ENCODE peak calls at places on chromosomes 11 and 22, in nine cellular contexts. R, C, W, X, E, Y, S, N and G are unnamed samples.

GRCh38 chr22:24451162-24451561 is 23.8 kb downstream of the ADORA2A start:
- DNase-seq in R (no peak), C (no peak), W (no peak), X (no peak), E (no peak), Y (no peak), S (no peak), N (no peak), G (no peak)

GRCh38 chr22:28885939-28886338 is 2.6 kb downstream of the ZNRF3 start:
- DNase-seq in R (no peak), C (no peak), W (no peak), X (no peak), E (no peak), Y (no peak), S (peak; percentile 68), N (no peak), G (peak; percentile 14)

GRCh38 chr11:75333022-75333806 is 18.2 kb downstream of the ARRB1 start:
- DNase-seq in R (no peak), C (no peak), W (no peak), X (no peak), E (no peak), Y (no peak), S (no peak), N (no peak), G (no peak)

GRCh38 chr11:18310800-18311340 is 11.1 kb downstream of the HPS5 start:
- DNase-seq in R (no peak), C (no peak), W (no peak), X (no peak), E (no peak), Y (no peak), S (no peak), N (no peak), G (peak; percentile 78)

GRCh38 chr11:78228467-78228866 is 39.7 kb downstream of the USP35 start:
- DNase-seq in R (no peak), C (peak; percentile 75), W (no peak), X (peak; percentile 84), E (no peak), Y (peak; percentile 53), S (peak; percentile 44), N (peak; percentile 74), G (peak; percentile 65)

GRCh38 chr11:67731583-67731982 is 57.2 kb upstream of the ALDH3B2 start:
- DNase-seq in R (no peak), C (no peak), W (no peak), X (peak; percentile 38), E (no peak), Y (no peak), S (no peak), N (peak; percentile 33), G (no peak)

GRCh38 chr22:24768537-24769374 is 5.8 kb downstream of the PIWIL3 start:
- DNase-seq in R (peak; percentile 67), C (no peak), W (no peak), X (peak; percentile 86), E (no peak), Y (peak; percentile 55), S (peak; percentile 76), N (peak; percentile 2), G (peak; percentile 35)

GRCh38 chr11:60214386-60214785 is 28.6 kb downstream of the MS4A4E start:
- DNase-seq in R (no peak), C (no peak), W (no peak), X (no peak), E (no peak), Y (no peak), S (no peak), N (no peak), G (no peak)

GRCh38 chr11:2074266-2074825 is 64.8 kb downstream of the IGF2 start:
- DNase-seq in R (no peak), C (no peak), W (no peak), X (peak; percentile 87), E (no peak), Y (no peak), S (no peak), N (no peak), G (no peak)

GRCh38 chr11:65292866-65293265 is 21.8 kb upstream of the CDC42EP2 start:
- DNase-seq in R (no peak), C (no peak), W (no peak), X (no peak), E (no peak), Y (no peak), S (no peak), N (no peak), G (no peak)

GRCh38 chr22:18970948-18971315 is 34.8 kb upstream of the PRODH start:
- DNase-seq in R (no peak), C (no peak), W (no peak), X (peak; percentile 57), E (no peak), Y (no peak), S (no peak), N (no peak), G (no peak)

GRCh38 chr11:104523611-104524010 is 359.7 kb upstream of the PDGFD start:
- DNase-seq in R (no peak), C (no peak), W (no peak), X (no peak), E (no peak), Y (no peak), S (no peak), N (no peak), G (no peak)

GRCh38 chr11:133663135-133663534 is 130.8 kb upstream of the OPCML start:
- DNase-seq in R (no peak), C (no peak), W (no peak), X (no peak), E (no peak), Y (no peak), S (no peak), N (no peak), G (no peak)

GRCh38 chr11:19209617-19210016 is 7.8 kb upstream of the CSRP3 start:
- DNase-seq in R (no peak), C (no peak), W (no peak), X (peak; percentile 32), E (no peak), Y (no peak), S (no peak), N (no peak), G (no peak)

GRCh38 chr22:36064358-36064757 is 35.7 kb upstream of the RBFOX2 start:
- DNase-seq in R (no peak), C (no peak), W (no peak), X (no peak), E (no peak), Y (no peak), S (no peak), N (no peak), G (no peak)

GRCh38 chr11:32052218-32052617 is 38.7 kb upstream of the RCN1 start:
- DNase-seq in R (peak; percentile 72), C (peak; percentile 37), W (no peak), X (peak; percentile 73), E (peak; percentile 4), Y (peak; percentile 16), S (peak; percentile 40), N (peak; percentile 40), G (peak; percentile 70)

GRCh38 chr22:25403284-25403606 is 161.2 kb upstream of the GRK3 start:
- DNase-seq in R (no peak), C (no peak), W (peak; percentile 50), X (no peak), E (no peak), Y (no peak), S (no peak), N (no peak), G (peak; percentile 13)

GRCh38 chr11:71454470-71455113 is 1.6 kb downstream of the NADSYN1 start:
- DNase-seq in R (no peak), C (no peak), W (peak; percentile 19), X (no peak), E (no peak), Y (no peak), S (peak; percentile 71), N (no peak), G (no peak)

GRCh38 chr22:43481528-43482309 is 69.9 kb downstream of the MPPED1 start:
- DNase-seq in R (no peak), C (peak; percentile 40), W (no peak), X (peak; percentile 48), E (no peak), Y (no peak), S (no peak), N (no peak), G (no peak)

GRCh38 chr11:6418958-6419611 is at the start of gene APBB1:
- DNase-seq in R (peak; percentile 79), C (peak; percentile 64), W (peak; percentile 86), X (peak; percentile 87), E (peak; percentile 64), Y (no peak), S (peak; percentile 70), N (peak; percentile 87), G (peak; percentile 59)

GRCh38 chr11:134939905-134940304 is 527.9 kb upstream of the B3GAT1 start:
- DNase-seq in R (peak; percentile 41), C (no peak), W (no peak), X (no peak), E (no peak), Y (no peak), S (no peak), N (no peak), G (no peak)

GRCh38 chr11:119094816-119095065 is 6.9 kb downstream of the DPAGT1 start:
- DNase-seq in R (peak; percentile 67), C (no peak), W (peak; percentile 95), X (peak; percentile 68), E (no peak), Y (no peak), S (peak; percentile 80), N (no peak), G (peak; percentile 84)

GRCh38 chr22:46679711-46680269 is 58.3 kb downstream of the CERK start:
- DNase-seq in R (no peak), C (no peak), W (no peak), X (no peak), E (no peak), Y (no peak), S (no peak), N (no peak), G (no peak)

GRCh38 chr11:88174627-88175003 is 628 bp downstream of the RAB38 start:
- DNase-seq in R (peak; percentile 50), C (peak; percentile 44), W (peak; percentile 93), X (peak; percentile 56), E (peak; percentile 42), Y (no peak), S (peak; percentile 61), N (peak; percentile 79), G (peak; percentile 78)

GRCh38 chr22:37519268-37520195 is at the start of gene CARD10:
- DNase-seq in R (peak; percentile 64), C (peak; percentile 11), W (no peak), X (peak; percentile 67), E (no peak), Y (no peak), S (peak; percentile 62), N (peak; percentile 32), G (peak; percentile 19)

GRCh38 chr11:108926522-108927380 is 261.9 kb downstream of the DDX10 start:
- DNase-seq in R (peak; percentile 4), C (no peak), W (no peak), X (peak; percentile 21), E (no peak), Y (no peak), S (no peak), N (no peak), G (peak; percentile 45)

GRCh38 chr11:115111066-115111465 is 393.1 kb downstream of the CADM1 start:
- DNase-seq in R (no peak), C (no peak), W (no peak), X (no peak), E (no peak), Y (no peak), S (no peak), N (no peak), G (no peak)

GRCh38 chr11:72326151-72326842 is 82.3 kb upstream of the PHOX2A start:
- DNase-seq in R (no peak), C (no peak), W (no peak), X (no peak), E (no peak), Y (no peak), S (no peak), N (no peak), G (peak; percentile 80)

GRCh38 chr22:37487559-37487958 is 1.4 kb upstream of the MFNG start:
- DNase-seq in R (no peak), C (no peak), W (no peak), X (no peak), E (no peak), Y (no peak), S (no peak), N (no peak), G (no peak)

GRCh38 chr11:76666408-76666807 is 4.1 kb downstream of the LRRC32 start:
- DNase-seq in R (peak; percentile 41), C (no peak), W (peak; percentile 89), X (peak; percentile 30), E (no peak), Y (no peak), S (no peak), N (no peak), G (peak; percentile 38)

GRCh38 chr11:133900176-133901105 is 55.1 kb upstream of the SPATA19 start:
- DNase-seq in R (no peak), C (no peak), W (peak; percentile 56), X (no peak), E (no peak), Y (no peak), S (no peak), N (no peak), G (no peak)